ENCODE peak calls at places on chromosomes 2 and 18, in six cellular contexts. One of them, this sample, is unnamed. For H3K36me3 and H3K4me1, the result is how much of the 10 kb centered on the place peaks cover.

GRCh38 chr2:187509667-187510417 is 44.4 kb downstream of the TFPI start:
- DNase-seq in esophagus squamous epithelium: no peak
- DNase-seq in left ventricle myocardium inferior: no peak
- DNase-seq in fibroblast of lung: no peak
- DNase-seq in OCI-LY7: no peak
- DNase-seq in upper lobe of right lung: no peak
- DNase-seq in this sample: no peak

GRCh38 chr2:141698500-141698899 is 432.3 kb downstream of the LRP1B start:
- DNase-seq in esophagus squamous epithelium: no peak
- DNase-seq in left ventricle myocardium inferior: no peak
- DNase-seq in fibroblast of lung: no peak
- DNase-seq in OCI-LY7: no peak
- DNase-seq in upper lobe of right lung: no peak
- DNase-seq in this sample: no peak

GRCh38 chr2:54772110-54772509 is 48.6 kb downstream of the EML6 start:
- DNase-seq in esophagus squamous epithelium: no peak
- DNase-seq in left ventricle myocardium inferior: no peak
- DNase-seq in fibroblast of lung: peak
- DNase-seq in OCI-LY7: no peak
- DNase-seq in upper lobe of right lung: no peak
- DNase-seq in this sample: no peak

GRCh38 chr18:22108674-22109073 is 60.7 kb upstream of the GATA6 start:
- DNase-seq in esophagus squamous epithelium: no peak
- DNase-seq in left ventricle myocardium inferior: no peak
- DNase-seq in fibroblast of lung: no peak
- DNase-seq in OCI-LY7: no peak
- DNase-seq in upper lobe of right lung: no peak
- DNase-seq in this sample: no peak

GRCh38 chr2:11764359-11764758 is 17.9 kb downstream of the LPIN1 start:
- DNase-seq in esophagus squamous epithelium: no peak
- DNase-seq in left ventricle myocardium inferior: peak
- DNase-seq in fibroblast of lung: no peak
- DNase-seq in OCI-LY7: no peak
- DNase-seq in upper lobe of right lung: no peak
- DNase-seq in this sample: no peak

GRCh38 chr2:217223222-217223930 is 363.5 kb upstream of the TNP1 start:
- DNase-seq in esophagus squamous epithelium: no peak
- DNase-seq in left ventricle myocardium inferior: no peak
- DNase-seq in fibroblast of lung: peak
- DNase-seq in OCI-LY7: peak
- DNase-seq in upper lobe of right lung: no peak
- DNase-seq in this sample: no peak

GRCh38 chr18:37176307-37176934 is 347.5 kb downstream of the KIAA1328 start:
- DNase-seq in esophagus squamous epithelium: no peak
- DNase-seq in left ventricle myocardium inferior: no peak
- DNase-seq in fibroblast of lung: peak
- DNase-seq in OCI-LY7: no peak
- DNase-seq in upper lobe of right lung: no peak
- DNase-seq in this sample: no peak

GRCh38 chr2:187390891-187391290 is 57.2 kb downstream of the CALCRL start:
- DNase-seq in esophagus squamous epithelium: no peak
- DNase-seq in left ventricle myocardium inferior: no peak
- DNase-seq in fibroblast of lung: peak
- DNase-seq in OCI-LY7: no peak
- DNase-seq in upper lobe of right lung: no peak
- DNase-seq in this sample: no peak

GRCh38 chr2:241907171-241907570 is 37.6 kb downstream of the RTP5 start:
- DNase-seq in esophagus squamous epithelium: no peak
- DNase-seq in left ventricle myocardium inferior: no peak
- DNase-seq in fibroblast of lung: no peak
- DNase-seq in OCI-LY7: no peak
- DNase-seq in upper lobe of right lung: peak
- DNase-seq in this sample: no peak

GRCh38 chr2:55408946-55409868 is 10.4 kb downstream of the CCDC88A start:
- DNase-seq in esophagus squamous epithelium: no peak
- DNase-seq in left ventricle myocardium inferior: no peak
- DNase-seq in fibroblast of lung: peak
- DNase-seq in OCI-LY7: no peak
- DNase-seq in upper lobe of right lung: no peak
- DNase-seq in this sample: no peak

GRCh38 chr2:232689152-232689910 is 7.8 kb upstream of the GIGYF2 start:
- DNase-seq in esophagus squamous epithelium: no peak
- DNase-seq in left ventricle myocardium inferior: peak
- DNase-seq in fibroblast of lung: peak
- DNase-seq in OCI-LY7: no peak
- DNase-seq in upper lobe of right lung: peak
- DNase-seq in this sample: no peak

GRCh38 chr2:14905571-14905970 is 273.1 kb downstream of the LRATD1 start:
- DNase-seq in esophagus squamous epithelium: no peak
- DNase-seq in left ventricle myocardium inferior: no peak
- DNase-seq in fibroblast of lung: no peak
- DNase-seq in OCI-LY7: no peak
- DNase-seq in upper lobe of right lung: no peak
- DNase-seq in this sample: no peak

GRCh38 chr2:238699307-238700121 is 148.4 kb upstream of the TWIST2 start:
- DNase-seq in esophagus squamous epithelium: no peak
- DNase-seq in left ventricle myocardium inferior: no peak
- DNase-seq in fibroblast of lung: no peak
- DNase-seq in OCI-LY7: no peak
- DNase-seq in upper lobe of right lung: no peak
- DNase-seq in this sample: no peak

GRCh38 chr2:36485521-36485920 is 112.4 kb downstream of the FEZ2 start:
- DNase-seq in esophagus squamous epithelium: no peak
- DNase-seq in left ventricle myocardium inferior: no peak
- DNase-seq in fibroblast of lung: peak
- DNase-seq in OCI-LY7: no peak
- DNase-seq in upper lobe of right lung: no peak
- DNase-seq in this sample: no peak

GRCh38 chr2:178528647-178529046 is 48.4 kb downstream of the PLEKHA3 start:
- DNase-seq in esophagus squamous epithelium: no peak
- DNase-seq in left ventricle myocardium inferior: no peak
- DNase-seq in fibroblast of lung: no peak
- DNase-seq in OCI-LY7: no peak
- DNase-seq in upper lobe of right lung: no peak
- DNase-seq in this sample: no peak

GRCh38 chr18:49174478-49174877 is 223.7 kb upstream of the SMAD7 start:
- DNase-seq in esophagus squamous epithelium: no peak
- DNase-seq in left ventricle myocardium inferior: no peak
- DNase-seq in fibroblast of lung: peak
- DNase-seq in OCI-LY7: no peak
- DNase-seq in upper lobe of right lung: no peak
- DNase-seq in this sample: no peak

DNA sequence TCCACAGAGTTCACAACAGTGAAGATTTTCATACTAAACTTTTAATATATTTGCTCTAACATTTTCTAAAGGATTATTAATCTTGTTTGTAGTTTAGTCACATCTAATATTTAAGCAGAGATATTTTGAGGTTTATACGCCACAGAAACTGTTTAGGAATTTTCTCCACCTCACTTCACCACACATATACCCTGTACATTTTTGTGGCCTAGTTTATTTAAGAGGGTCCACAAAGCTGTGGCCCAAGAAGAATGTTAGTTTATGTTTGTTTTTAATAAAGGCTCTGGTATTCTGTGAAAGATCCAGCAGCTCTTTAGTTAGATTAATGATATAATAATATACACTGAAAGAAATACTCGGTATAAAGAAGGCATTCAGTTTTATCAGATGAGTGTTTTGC is 132.7 kb upstream of the TTC27 start:
- DNase-seq in esophagus squamous epithelium: no peak
- DNase-seq in left ventricle myocardium inferior: no peak
- DNase-seq in fibroblast of lung: peak
- DNase-seq in OCI-LY7: no peak
- DNase-seq in upper lobe of right lung: no peak
- DNase-seq in this sample: no peak
- H3K36me3 ChIP-seq in esophagus squamous epithelium: under half
- H3K36me3 ChIP-seq in left ventricle myocardium inferior: half or more
- H3K36me3 ChIP-seq in fibroblast of lung: under half
- H3K36me3 ChIP-seq in OCI-LY7: half or more
- H3K36me3 ChIP-seq in upper lobe of right lung: half or more
- H3K36me3 ChIP-seq in this sample: under half

DNA sequence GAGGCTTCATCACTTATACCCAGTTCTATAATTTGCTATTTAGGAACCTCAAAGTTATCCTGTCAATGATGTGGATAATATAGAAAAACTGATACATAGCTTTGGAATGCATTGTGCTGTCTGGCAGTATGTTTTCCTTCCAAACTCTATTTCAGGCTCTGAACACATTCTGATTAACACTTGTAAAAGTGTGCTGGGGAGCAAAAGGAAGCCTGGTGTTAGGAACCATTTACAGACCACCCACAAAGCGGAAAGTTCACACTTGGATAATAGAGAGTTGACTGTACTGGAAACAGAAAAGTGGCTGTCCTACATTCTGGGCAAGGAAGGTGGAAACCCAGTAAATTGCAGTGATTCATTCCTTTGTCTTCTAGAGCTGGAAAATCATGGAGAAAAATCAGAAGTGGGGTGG is 114.5 kb upstream of the ZFP36L2 start:
- DNase-seq in esophagus squamous epithelium: no peak
- DNase-seq in left ventricle myocardium inferior: no peak
- DNase-seq in fibroblast of lung: peak
- DNase-seq in OCI-LY7: no peak
- DNase-seq in upper lobe of right lung: no peak
- DNase-seq in this sample: no peak
- H3K4me1 ChIP-seq in esophagus squamous epithelium: half or more
- H3K4me1 ChIP-seq in left ventricle myocardium inferior: half or more
- H3K4me1 ChIP-seq in fibroblast of lung: under half
- H3K4me1 ChIP-seq in OCI-LY7: under half
- H3K4me1 ChIP-seq in upper lobe of right lung: under half
- H3K4me1 ChIP-seq in this sample: under half

GRCh38 chr2:24307961-24308360 is 52.4 kb downstream of the ITSN2 start:
- DNase-seq in esophagus squamous epithelium: no peak
- DNase-seq in left ventricle myocardium inferior: no peak
- DNase-seq in fibroblast of lung: no peak
- DNase-seq in OCI-LY7: no peak
- DNase-seq in upper lobe of right lung: no peak
- DNase-seq in this sample: no peak

GRCh38 chr2:24301599-24301998 is 58.7 kb downstream of the ITSN2 start:
- DNase-seq in esophagus squamous epithelium: no peak
- DNase-seq in left ventricle myocardium inferior: no peak
- DNase-seq in fibroblast of lung: no peak
- DNase-seq in OCI-LY7: no peak
- DNase-seq in upper lobe of right lung: no peak
- DNase-seq in this sample: no peak

GRCh38 chr2:24304098-24304497 is 56.2 kb downstream of the ITSN2 start:
- DNase-seq in esophagus squamous epithelium: no peak
- DNase-seq in left ventricle myocardium inferior: peak
- DNase-seq in fibroblast of lung: peak
- DNase-seq in OCI-LY7: no peak
- DNase-seq in upper lobe of right lung: peak
- DNase-seq in this sample: no peak

DNA sequence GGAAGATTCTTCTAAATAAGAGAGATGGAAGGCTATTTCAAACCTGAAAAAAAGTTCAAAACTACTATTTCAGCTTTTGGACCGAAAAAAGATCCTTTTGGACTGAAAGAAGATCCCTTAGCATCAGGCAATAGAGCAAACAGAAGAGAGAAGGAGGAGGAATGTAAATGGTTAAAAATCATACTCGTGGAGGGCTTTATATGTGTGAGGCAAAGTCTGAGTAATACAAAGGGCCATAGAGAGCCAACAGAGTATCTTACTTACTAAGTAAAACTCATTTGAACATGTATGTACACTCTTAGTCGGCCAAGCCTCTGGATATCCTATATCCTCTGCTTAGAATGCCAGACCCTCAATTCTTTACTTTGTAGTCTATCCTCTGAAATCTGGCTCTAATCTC is 55.7 kb downstream of the ITSN2 start:
- DNase-seq in esophagus squamous epithelium: no peak
- DNase-seq in left ventricle myocardium inferior: no peak
- DNase-seq in fibroblast of lung: no peak
- DNase-seq in OCI-LY7: no peak
- DNase-seq in upper lobe of right lung: no peak
- DNase-seq in this sample: no peak
- H3K4me3 ChIP-seq in esophagus squamous epithelium: no peak
- H3K4me3 ChIP-seq in left ventricle myocardium inferior: no peak
- H3K4me3 ChIP-seq in fibroblast of lung: no peak
- H3K4me3 ChIP-seq in OCI-LY7: no peak
- H3K4me3 ChIP-seq in upper lobe of right lung: no peak
- H3K4me3 ChIP-seq in this sample: no peak

GRCh38 chr2:117411983-117412382 is 402.5 kb upstream of the DDX18 start:
- DNase-seq in esophagus squamous epithelium: no peak
- DNase-seq in left ventricle myocardium inferior: no peak
- DNase-seq in fibroblast of lung: no peak
- DNase-seq in OCI-LY7: no peak
- DNase-seq in upper lobe of right lung: no peak
- DNase-seq in this sample: no peak
- H3K36me3 ChIP-seq in esophagus squamous epithelium: under half
- H3K36me3 ChIP-seq in left ventricle myocardium inferior: under half
- H3K36me3 ChIP-seq in fibroblast of lung: under half
- H3K36me3 ChIP-seq in OCI-LY7: under half
- H3K36me3 ChIP-seq in upper lobe of right lung: under half
- H3K36me3 ChIP-seq in this sample: under half

GRCh38 chr2:101975171-101975870 is 16.4 kb upstream of the IL1R2 start:
- DNase-seq in esophagus squamous epithelium: no peak
- DNase-seq in left ventricle myocardium inferior: no peak
- DNase-seq in fibroblast of lung: no peak
- DNase-seq in OCI-LY7: no peak
- DNase-seq in upper lobe of right lung: no peak
- DNase-seq in this sample: no peak
- H3K4me1 ChIP-seq in esophagus squamous epithelium: half or more
- H3K4me1 ChIP-seq in left ventricle myocardium inferior: under half
- H3K4me1 ChIP-seq in fibroblast of lung: under half
- H3K4me1 ChIP-seq in OCI-LY7: under half
- H3K4me1 ChIP-seq in upper lobe of right lung: under half
- H3K4me1 ChIP-seq in this sample: under half

GRCh38 chr2:109242654-109243331 is 113.8 kb downstream of the SH3RF3 start:
- DNase-seq in esophagus squamous epithelium: no peak
- DNase-seq in left ventricle myocardium inferior: peak
- DNase-seq in fibroblast of lung: peak
- DNase-seq in OCI-LY7: no peak
- DNase-seq in upper lobe of right lung: peak
- DNase-seq in this sample: no peak

GRCh38 chr2:109239720-109240119 is 110.7 kb downstream of the SH3RF3 start:
- DNase-seq in esophagus squamous epithelium: no peak
- DNase-seq in left ventricle myocardium inferior: no peak
- DNase-seq in fibroblast of lung: peak
- DNase-seq in OCI-LY7: no peak
- DNase-seq in upper lobe of right lung: no peak
- DNase-seq in this sample: no peak

GRCh38 chr2:109243526-109244425 is 114.8 kb downstream of the SH3RF3 start:
- DNase-seq in esophagus squamous epithelium: no peak
- DNase-seq in left ventricle myocardium inferior: no peak
- DNase-seq in fibroblast of lung: no peak
- DNase-seq in OCI-LY7: no peak
- DNase-seq in upper lobe of right lung: peak
- DNase-seq in this sample: no peak

GRCh38 chr2:109244750-109245382 is 115.9 kb downstream of the SH3RF3 start:
- DNase-seq in esophagus squamous epithelium: no peak
- DNase-seq in left ventricle myocardium inferior: no peak
- DNase-seq in fibroblast of lung: no peak
- DNase-seq in OCI-LY7: no peak
- DNase-seq in upper lobe of right lung: peak
- DNase-seq in this sample: no peak

DNA sequence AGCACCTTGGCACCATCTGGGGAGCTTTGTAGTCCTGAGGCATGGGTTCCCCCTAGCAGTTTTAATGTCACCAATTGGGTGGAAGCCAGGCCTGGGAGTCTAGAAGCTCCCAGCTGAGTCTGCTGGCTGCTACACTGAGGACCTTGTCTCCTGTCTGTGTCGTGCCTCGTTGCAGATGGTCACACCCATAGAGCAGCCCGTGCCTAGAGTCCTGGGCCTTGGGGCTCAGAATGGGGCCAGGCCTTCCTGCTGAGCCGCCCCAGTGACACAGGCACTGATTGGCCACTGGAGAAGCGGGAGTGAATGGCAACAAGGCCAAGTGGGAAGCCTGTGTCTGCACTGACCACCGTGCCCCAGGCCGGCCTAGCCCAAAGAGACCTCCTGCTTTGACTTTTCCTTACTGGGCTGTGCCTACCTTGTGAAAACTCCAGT is 113.2 kb downstream of the SH3RF3 start:
- DNase-seq in esophagus squamous epithelium: no peak
- DNase-seq in left ventricle myocardium inferior: peak
- DNase-seq in fibroblast of lung: no peak
- DNase-seq in OCI-LY7: no peak
- DNase-seq in upper lobe of right lung: peak
- DNase-seq in this sample: no peak
- H3K4me3 ChIP-seq in esophagus squamous epithelium: no peak
- H3K4me3 ChIP-seq in left ventricle myocardium inferior: no peak
- H3K4me3 ChIP-seq in fibroblast of lung: no peak
- H3K4me3 ChIP-seq in OCI-LY7: no peak
- H3K4me3 ChIP-seq in upper lobe of right lung: no peak
- H3K4me3 ChIP-seq in this sample: no peak